ENCODE peak calls at places on chromosomes 2 and 18, in ten cellular contexts. N is left ventricle myocardium inferior, X is H1, Y is ascending aorta, D is cardiac muscle cell, M is hepatocyte, V is ovary, H is right lobe of liver, S is psoas muscle, C is adrenal gland. Q is an unnamed sample. For H3K36me3, the result is how much of the 10 kb centered on the place peaks cover.

GRCh38 chr18:22465859-22466602 is 48.3 kb upstream of the CTAGE1 start:
- DNase-seq in Y (peak), S (no peak), C (peak), M (peak), D (peak), N (peak), H (no peak), X (no peak), V (no peak), Q (no peak)

GRCh38 chr18:58942486-58942885 is 77.8 kb downstream of the ZNF532 start:
- DNase-seq in H (peak), D (no peak), S (no peak), M (no peak), N (no peak), C (no peak), Y (no peak), X (no peak), V (no peak), Q (no peak)

GRCh38 chr18:69469444-69469919 is 68.8 kb downstream of the DOK6 start:
- DNase-seq in N (no peak), V (no peak), C (no peak), Y (no peak), S (peak), M (no peak), D (no peak), X (peak), H (no peak), Q (peak)

GRCh38 chr2:205769879-205770278 is 87.6 kb downstream of the NRP2 start:
- DNase-seq in D (no peak), H (no peak), X (no peak), C (no peak), S (no peak), N (no peak), M (no peak), Y (no peak), V (no peak), Q (no peak)

GRCh38 chr2:222013889-222014288 is 284.9 kb downstream of the PAX3 start:
- DNase-seq in C (no peak), H (no peak), S (no peak), D (no peak), V (no peak), X (no peak), Y (no peak), N (no peak), M (no peak), Q (no peak)

GRCh38 chr2:195995499-195995898 is 73.1 kb downstream of the DNAH7 start:
- DNase-seq in X (no peak), N (no peak), S (no peak), D (no peak), Y (no peak), C (no peak), V (no peak), M (no peak), H (no peak), Q (no peak)

GRCh38 chr2:72278046-72278445 is 130.4 kb upstream of the CYP26B1 start:
- DNase-seq in D (no peak), S (no peak), N (no peak), M (peak), C (no peak), Y (no peak), V (no peak), H (no peak), X (no peak), Q (no peak)

GRCh38 chr18:58967643-58968291 is 103.1 kb downstream of the ZNF532 start:
- DNase-seq in H (no peak), X (no peak), V (no peak), Y (no peak), M (peak), N (no peak), D (no peak), C (no peak), S (no peak), Q (no peak)

GRCh38 chr2:88038263-88039105 is 17.1 kb downstream of the KRCC1 start:
- DNase-seq in S (no peak), N (no peak), Y (no peak), M (peak), D (no peak), C (no peak), H (no peak), V (no peak), X (no peak), Q (no peak)

GRCh38 chr2:150610670-150611279 is 123.3 kb upstream of the RND3 start:
- DNase-seq in S (no peak), V (no peak), C (peak), X (no peak), N (no peak), M (peak), D (peak), Y (no peak), H (no peak), Q (no peak)

GRCh38 chr18:6633370-6633769 is 96.1 kb upstream of the ARHGAP28 start:
- DNase-seq in C (no peak), Y (no peak), N (no peak), X (peak), D (no peak), H (no peak), V (no peak), S (no peak), M (no peak), Q (no peak)

GRCh38 chr2:172427990-172428840 is 829 bp downstream of the ITGA6 start:
- DNase-seq in D (peak), Y (no peak), X (no peak), M (peak), N (peak), S (peak), C (peak), V (peak), H (peak), Q (peak)

GRCh38 chr2:113757059-113757657 is 716 bp upstream of the SLC35F5 start:
- DNase-seq in N (no peak), Y (no peak), C (peak), H (no peak), X (no peak), D (no peak), M (no peak), S (no peak), V (peak), Q (no peak)

GRCh38 chr2:39313575-39313974 is 69.8 kb upstream of the CDKL4 start:
- DNase-seq in Y (no peak), S (peak), X (no peak), M (no peak), V (no peak), D (no peak), H (no peak), C (no peak), N (no peak), Q (no peak)

GRCh38 chr2:136297974-136298373 is 180.0 kb upstream of the CXCR4 start:
- DNase-seq in N (no peak), X (no peak), S (no peak), D (no peak), V (no peak), C (no peak), Y (no peak), H (no peak), M (no peak), Q (no peak)

GRCh38 chr2:20091305-20091991 is 40.0 kb upstream of the LAPTM4A start:
- DNase-seq in H (no peak), D (no peak), C (no peak), S (peak), V (peak), X (no peak), Y (no peak), N (peak), M (no peak), Q (peak)

GRCh38 chr2:127196998-127197397 is 23.1 kb downstream of the CYP27C1 start:
- DNase-seq in M (no peak), H (no peak), C (no peak), Y (no peak), X (no peak), V (no peak), N (no peak), S (no peak), D (no peak), Q (no peak)

GRCh38 chr2:43307973-43308372 is 81.6 kb upstream of the ZFP36L2 start:
- DNase-seq in Y (no peak), H (no peak), C (no peak), V (no peak), N (no peak), X (no peak), S (no peak), D (no peak), M (no peak), Q (no peak)

GRCh38 chr18:47286776-47287410 is 35.4 kb upstream of the SKOR2 start:
- DNase-seq in Y (no peak), N (no peak), D (no peak), X (no peak), H (no peak), M (no peak), S (no peak), V (no peak), C (no peak), Q (no peak)

GRCh38 chr2:166625670-166626069 is 131.6 kb upstream of the SCN7A start:
- DNase-seq in H (no peak), C (no peak), M (no peak), D (no peak), V (no peak), N (no peak), X (no peak), Y (no peak), S (no peak), Q (no peak)

GRCh38 chr2:120820263-120820884 is 84.7 kb downstream of the GLI2 start:
- DNase-seq in V (peak), M (peak), C (no peak), Y (no peak), D (peak), S (peak), H (no peak), X (no peak), N (no peak), Q (no peak)

GRCh38 chr2:72220170-72220569 is 72.5 kb upstream of the CYP26B1 start:
- DNase-seq in M (no peak), H (no peak), X (peak), N (no peak), S (no peak), Y (no peak), C (no peak), D (peak), V (no peak), Q (no peak)

GRCh38 chr18:50947899-50948298 is 19.9 kb upstream of the ELAC1 start:
- DNase-seq in X (no peak), V (no peak), Y (no peak), C (no peak), H (no peak), S (no peak), M (no peak), D (no peak), N (no peak), Q (no peak)

GRCh38 chr2:36663851-36664715 is 32.4 kb upstream of the VIT start:
- DNase-seq in D (peak), C (peak), S (no peak), Y (no peak), M (peak), H (no peak), V (no peak), N (no peak), X (no peak), Q (no peak)

GRCh38 chr2:30492185-30492584 is 45.1 kb downstream of the LCLAT1 start:
- DNase-seq in X (no peak), M (no peak), S (no peak), C (no peak), V (no peak), N (no peak), Y (no peak), D (no peak), H (no peak), Q (no peak)

GRCh38 chr2:31383471-31384153 is 30.9 kb downstream of the XDH start:
- DNase-seq in N (no peak), D (no peak), Y (no peak), M (no peak), V (no peak), X (no peak), S (no peak), C (no peak), H (no peak), Q (no peak)

GRCh38 chr2:127690696-127691095 is 10.6 kb upstream of the SFT2D3 start:
- DNase-seq in M (no peak), S (no peak), D (no peak), H (no peak), Y (no peak), N (no peak), X (no peak), C (no peak), V (no peak), Q (no peak)

GRCh38 chr18:11020454-11020853 is 128.9 kb downstream of the PIEZO2 start:
- DNase-seq in V (no peak), Y (no peak), S (no peak), C (no peak), H (no peak), M (no peak), D (no peak), N (no peak), X (no peak), Q (no peak)

GRCh38 chr2:161370981-161371380 is 45.1 kb upstream of the TBR1 start:
- DNase-seq in V (no peak), X (no peak), D (peak), S (no peak), C (no peak), M (no peak), H (no peak), N (no peak), Y (no peak), Q (no peak)

GRCh38 chr2:86078801-86079545 is 26.7 kb downstream of the POLR1A start:
- DNase-seq in M (peak), H (no peak), D (peak), S (no peak), V (no peak), X (no peak), N (no peak), Y (no peak), C (peak), Q (no peak)
- H3K36me3 ChIP-seq in M (under half), H (under half), D (under half), S (half or more), V (under half), X (under half), N (half or more), Y (under half), C (under half), Q (under half)

DNA sequence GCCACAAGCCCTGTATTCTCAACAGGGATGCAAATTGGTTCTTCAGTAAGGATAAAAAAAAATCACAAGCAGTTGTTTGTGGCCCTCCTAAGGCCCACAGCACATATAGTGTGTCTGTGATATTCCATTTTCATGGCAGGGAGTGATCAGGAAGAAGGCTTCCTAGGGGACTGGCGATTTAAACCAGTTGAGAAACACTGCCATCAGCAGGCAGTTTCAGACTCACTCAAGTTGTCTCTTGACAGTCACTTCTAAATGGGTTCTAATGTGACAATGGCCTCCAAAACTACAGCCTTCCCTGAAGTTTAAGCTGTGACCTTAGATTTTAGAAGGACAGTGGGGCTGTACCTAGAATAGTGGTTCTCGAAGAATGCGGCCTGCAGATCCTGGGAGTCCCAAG is 6.0 kb downstream of the CIAO1 start:
- DNase-seq in Y (no peak), M (no peak), X (no peak), H (no peak), D (no peak), V (no peak), C (no peak), S (no peak), N (no peak), Q (no peak)
- TF ChIP-seq CTCF in Y (no peak), M (no peak), X (no peak), H (no peak), D (no peak), V (no peak), C (no peak), S (peak), N (peak), Q (no peak)

DNA sequence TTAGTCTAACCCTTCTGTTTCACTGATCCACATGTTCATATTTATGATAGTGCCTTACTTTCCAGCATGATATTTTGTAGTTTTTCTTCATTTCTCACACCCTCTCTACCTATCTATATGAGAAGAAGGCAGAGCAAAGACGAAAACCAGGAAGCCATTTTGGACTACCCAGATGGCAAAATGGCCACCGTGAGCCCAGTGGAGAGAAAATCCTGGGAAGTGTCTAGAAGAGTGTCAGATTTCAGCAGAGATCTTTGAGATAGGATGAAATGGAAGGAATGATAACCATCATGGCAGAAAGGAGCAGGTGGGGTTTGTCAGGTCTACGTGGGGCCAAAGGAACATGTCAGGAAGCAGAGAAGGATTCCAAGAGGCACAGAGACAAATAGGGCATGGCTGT is 84.0 kb upstream of the MYCN start:
- DNase-seq in D (no peak), N (no peak), H (no peak), M (no peak), C (no peak), Y (no peak), X (no peak), V (no peak), S (no peak), Q (no peak)
- H3K36me3 ChIP-seq in D (under half), N (under half), H (under half), M (under half), C (under half), Y (under half), X (under half), V (under half), S (under half), Q (under half)

GRCh38 chr2:218418717-218419458 is at the start of gene VIL1:
- DNase-seq in M (peak), C (no peak), X (no peak), D (no peak), S (peak), H (peak), V (no peak), N (no peak), Y (no peak), Q (no peak)
- TF ChIP-seq CTCF in M (no peak), C (no peak), X (no peak), D (no peak), S (no peak), H (no peak), V (no peak), N (no peak), Y (no peak), Q (no peak)

GRCh38 chr2:10787176-10787968 is 25.2 kb downstream of the PDIA6 start:
- DNase-seq in S (no peak), C (no peak), X (no peak), M (no peak), Y (no peak), V (no peak), H (no peak), N (no peak), D (no peak), Q (peak)
- H3K36me3 ChIP-seq in S (half or more), C (half or more), X (half or more), M (under half), Y (half or more), V (under half), H (half or more), N (half or more), D (half or more), Q (half or more)